ENCODE peak calls at places on chromosomes 3 and 15, in nine cellular contexts. One of them, this sample, is unnamed.

GRCh38 chr3:152683521-152683999 is 151.4 kb upstream of the P2RY1 start:
- DNase-seq in A673: no peak
- DNase-seq in ascending aorta: no peak
- DNase-seq in heart right ventricle: no peak
- DNase-seq in cardiac muscle cell: no peak
- DNase-seq in spleen: no peak
- DNase-seq in foreskin keratinocyte: no peak
- DNase-seq in neural progenitor cell: no peak
- DNase-seq in lung: no peak
- DNase-seq in this sample: no peak

GRCh38 chr3:122572940-122573412 is 4.5 kb upstream of the PARP15 start:
- DNase-seq in spleen: no peak
- DNase-seq in A673: peak
- DNase-seq in foreskin keratinocyte: peak
- DNase-seq in cardiac muscle cell: no peak
- DNase-seq in ascending aorta: no peak
- DNase-seq in neural progenitor cell: peak
- DNase-seq in lung: peak
- DNase-seq in heart right ventricle: no peak
- DNase-seq in this sample: no peak

GRCh38 chr3:171729452-171730334 is 80.6 kb downstream of the PLD1 start:
- DNase-seq in ascending aorta: no peak
- DNase-seq in neural progenitor cell: no peak
- DNase-seq in cardiac muscle cell: no peak
- DNase-seq in spleen: no peak
- DNase-seq in lung: no peak
- DNase-seq in foreskin keratinocyte: no peak
- DNase-seq in heart right ventricle: no peak
- DNase-seq in A673: no peak
- DNase-seq in this sample: no peak

GRCh38 chr15:39969871-39970270 is 36.0 kb downstream of the EIF2AK4 start:
- DNase-seq in lung: peak
- DNase-seq in ascending aorta: no peak
- DNase-seq in foreskin keratinocyte: peak
- DNase-seq in cardiac muscle cell: no peak
- DNase-seq in neural progenitor cell: no peak
- DNase-seq in A673: peak
- DNase-seq in heart right ventricle: peak
- DNase-seq in spleen: no peak
- DNase-seq in this sample: no peak

GRCh38 chr3:78729921-78730320 is 1037.9 kb downstream of the ROBO1 start:
- DNase-seq in cardiac muscle cell: no peak
- DNase-seq in heart right ventricle: no peak
- DNase-seq in ascending aorta: no peak
- DNase-seq in foreskin keratinocyte: no peak
- DNase-seq in neural progenitor cell: no peak
- DNase-seq in lung: no peak
- DNase-seq in A673: no peak
- DNase-seq in spleen: no peak
- DNase-seq in this sample: no peak

GRCh38 chr15:25860885-25861866 is 2.0 kb downstream of the ATP10A start:
- DNase-seq in spleen: no peak
- DNase-seq in cardiac muscle cell: no peak
- DNase-seq in ascending aorta: no peak
- DNase-seq in A673: no peak
- DNase-seq in neural progenitor cell: no peak
- DNase-seq in foreskin keratinocyte: no peak
- DNase-seq in heart right ventricle: no peak
- DNase-seq in lung: no peak
- DNase-seq in this sample: no peak

GRCh38 chr3:151135548-151136337 is 50.3 kb downstream of the MED12L start:
- DNase-seq in spleen: no peak
- DNase-seq in lung: peak
- DNase-seq in cardiac muscle cell: peak
- DNase-seq in ascending aorta: no peak
- DNase-seq in A673: no peak
- DNase-seq in foreskin keratinocyte: no peak
- DNase-seq in heart right ventricle: no peak
- DNase-seq in neural progenitor cell: no peak
- DNase-seq in this sample: no peak

GRCh38 chr3:62084558-62084957 is 288.8 kb downstream of the FEZF2 start:
- DNase-seq in spleen: no peak
- DNase-seq in ascending aorta: no peak
- DNase-seq in heart right ventricle: no peak
- DNase-seq in cardiac muscle cell: no peak
- DNase-seq in A673: no peak
- DNase-seq in neural progenitor cell: no peak
- DNase-seq in foreskin keratinocyte: peak
- DNase-seq in lung: no peak
- DNase-seq in this sample: no peak

GRCh38 chr15:71329041-71329440 is 213.8 kb downstream of the THSD4 start:
- DNase-seq in ascending aorta: peak
- DNase-seq in heart right ventricle: peak
- DNase-seq in cardiac muscle cell: no peak
- DNase-seq in lung: no peak
- DNase-seq in A673: no peak
- DNase-seq in spleen: no peak
- DNase-seq in neural progenitor cell: no peak
- DNase-seq in foreskin keratinocyte: peak
- DNase-seq in this sample: no peak

GRCh38 chr3:179738998-179739397 is 86.2 kb downstream of the USP13 start:
- DNase-seq in neural progenitor cell: no peak
- DNase-seq in spleen: no peak
- DNase-seq in ascending aorta: no peak
- DNase-seq in cardiac muscle cell: no peak
- DNase-seq in lung: no peak
- DNase-seq in foreskin keratinocyte: no peak
- DNase-seq in heart right ventricle: no peak
- DNase-seq in A673: no peak
- DNase-seq in this sample: no peak

GRCh38 chr3:128815318-128816064 is 63.9 kb upstream of the ACAD9 start:
- DNase-seq in foreskin keratinocyte: no peak
- DNase-seq in spleen: no peak
- DNase-seq in neural progenitor cell: no peak
- DNase-seq in cardiac muscle cell: no peak
- DNase-seq in ascending aorta: no peak
- DNase-seq in heart right ventricle: no peak
- DNase-seq in A673: no peak
- DNase-seq in lung: no peak
- DNase-seq in this sample: no peak

GRCh38 chr3:128808672-128809071 is 70.7 kb upstream of the ACAD9 start:
- DNase-seq in A673: no peak
- DNase-seq in neural progenitor cell: no peak
- DNase-seq in cardiac muscle cell: no peak
- DNase-seq in heart right ventricle: no peak
- DNase-seq in spleen: no peak
- DNase-seq in foreskin keratinocyte: no peak
- DNase-seq in ascending aorta: no peak
- DNase-seq in lung: no peak
- DNase-seq in this sample: no peak

GRCh38 chr3:128818186-128818787 is 61.1 kb upstream of the ACAD9 start:
- DNase-seq in neural progenitor cell: no peak
- DNase-seq in ascending aorta: no peak
- DNase-seq in heart right ventricle: no peak
- DNase-seq in cardiac muscle cell: no peak
- DNase-seq in foreskin keratinocyte: no peak
- DNase-seq in A673: no peak
- DNase-seq in lung: no peak
- DNase-seq in spleen: no peak
- DNase-seq in this sample: no peak

GRCh38 chr3:128814514-128815317 is 64.7 kb upstream of the ACAD9 start:
- DNase-seq in cardiac muscle cell: peak
- DNase-seq in A673: no peak
- DNase-seq in ascending aorta: no peak
- DNase-seq in neural progenitor cell: no peak
- DNase-seq in heart right ventricle: peak
- DNase-seq in spleen: no peak
- DNase-seq in lung: no peak
- DNase-seq in foreskin keratinocyte: no peak
- DNase-seq in this sample: no peak

GRCh38 chr3:128813003-128813564 is 66.3 kb upstream of the ACAD9 start:
- DNase-seq in spleen: no peak
- DNase-seq in ascending aorta: no peak
- DNase-seq in neural progenitor cell: no peak
- DNase-seq in foreskin keratinocyte: no peak
- DNase-seq in heart right ventricle: peak
- DNase-seq in lung: no peak
- DNase-seq in A673: no peak
- DNase-seq in cardiac muscle cell: no peak
- DNase-seq in this sample: no peak
- H3K27ac ChIP-seq in spleen: no peak
- H3K27ac ChIP-seq in ascending aorta: no peak
- H3K27ac ChIP-seq in neural progenitor cell: no peak
- H3K27ac ChIP-seq in foreskin keratinocyte: no peak
- H3K27ac ChIP-seq in heart right ventricle: peak
- H3K27ac ChIP-seq in lung: peak
- H3K27ac ChIP-seq in A673: no peak
- H3K27ac ChIP-seq in cardiac muscle cell: peak
- H3K27ac ChIP-seq in this sample: no peak

GRCh38 chr15:73681073-73681472 is 3.1 kb upstream of the CD276 start:
- DNase-seq in heart right ventricle: no peak
- DNase-seq in spleen: no peak
- DNase-seq in lung: no peak
- DNase-seq in neural progenitor cell: no peak
- DNase-seq in cardiac muscle cell: no peak
- DNase-seq in ascending aorta: no peak
- DNase-seq in foreskin keratinocyte: no peak
- DNase-seq in A673: no peak
- DNase-seq in this sample: no peak

GRCh38 chr15:73683624-73684536 is at the start of gene CD276:
- DNase-seq in neural progenitor cell: peak
- DNase-seq in spleen: peak
- DNase-seq in A673: peak
- DNase-seq in heart right ventricle: peak
- DNase-seq in lung: peak
- DNase-seq in foreskin keratinocyte: peak
- DNase-seq in cardiac muscle cell: peak
- DNase-seq in ascending aorta: peak
- DNase-seq in this sample: no peak

GRCh38 chr15:73681856-73682596 is 2.2 kb upstream of the CD276 start:
- DNase-seq in ascending aorta: no peak
- DNase-seq in heart right ventricle: no peak
- DNase-seq in lung: no peak
- DNase-seq in neural progenitor cell: no peak
- DNase-seq in foreskin keratinocyte: no peak
- DNase-seq in A673: no peak
- DNase-seq in spleen: no peak
- DNase-seq in cardiac muscle cell: no peak
- DNase-seq in this sample: no peak

GRCh38 chr15:73682597-73683090 is 1.5 kb upstream of the CD276 start:
- DNase-seq in lung: no peak
- DNase-seq in cardiac muscle cell: no peak
- DNase-seq in foreskin keratinocyte: no peak
- DNase-seq in spleen: no peak
- DNase-seq in heart right ventricle: no peak
- DNase-seq in A673: no peak
- DNase-seq in ascending aorta: no peak
- DNase-seq in neural progenitor cell: no peak
- DNase-seq in this sample: no peak

DNA sequence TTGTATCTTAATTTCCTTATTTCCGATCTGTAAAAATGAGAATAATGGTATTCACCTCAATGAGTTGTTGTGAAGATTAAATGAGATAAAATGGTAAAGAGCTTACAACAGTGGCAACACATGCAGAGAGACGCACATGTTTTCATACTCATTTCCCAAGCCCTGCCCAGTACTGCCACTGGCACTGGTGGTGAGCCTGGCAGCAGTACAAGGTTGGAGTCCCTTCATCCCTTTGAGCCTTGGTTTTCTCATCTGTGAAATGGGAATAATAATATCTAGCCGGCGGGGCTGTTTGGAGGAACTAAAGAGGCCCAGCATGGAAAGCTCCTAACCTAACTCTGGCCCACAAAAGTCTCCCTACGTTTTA is 943 bp upstream of the CD276 start:
- DNase-seq in A673: peak
- DNase-seq in ascending aorta: no peak
- DNase-seq in foreskin keratinocyte: no peak
- DNase-seq in lung: no peak
- DNase-seq in heart right ventricle: no peak
- DNase-seq in spleen: no peak
- DNase-seq in neural progenitor cell: no peak
- DNase-seq in cardiac muscle cell: no peak
- DNase-seq in this sample: no peak
- H3K27ac ChIP-seq in A673: no peak
- H3K27ac ChIP-seq in ascending aorta: peak
- H3K27ac ChIP-seq in foreskin keratinocyte: no peak
- H3K27ac ChIP-seq in lung: peak
- H3K27ac ChIP-seq in heart right ventricle: peak
- H3K27ac ChIP-seq in spleen: no peak
- H3K27ac ChIP-seq in neural progenitor cell: no peak
- H3K27ac ChIP-seq in cardiac muscle cell: peak
- H3K27ac ChIP-seq in this sample: peak

GRCh38 chr3:161823910-161824309 is 327.3 kb downstream of the OTOL1 start:
- DNase-seq in ascending aorta: no peak
- DNase-seq in spleen: no peak
- DNase-seq in heart right ventricle: no peak
- DNase-seq in cardiac muscle cell: no peak
- DNase-seq in A673: no peak
- DNase-seq in foreskin keratinocyte: no peak
- DNase-seq in lung: no peak
- DNase-seq in neural progenitor cell: no peak
- DNase-seq in this sample: no peak

GRCh38 chr3:161818106-161818505 is 321.5 kb downstream of the OTOL1 start:
- DNase-seq in ascending aorta: no peak
- DNase-seq in spleen: no peak
- DNase-seq in cardiac muscle cell: no peak
- DNase-seq in lung: no peak
- DNase-seq in heart right ventricle: no peak
- DNase-seq in neural progenitor cell: peak
- DNase-seq in A673: no peak
- DNase-seq in foreskin keratinocyte: no peak
- DNase-seq in this sample: no peak

DNA sequence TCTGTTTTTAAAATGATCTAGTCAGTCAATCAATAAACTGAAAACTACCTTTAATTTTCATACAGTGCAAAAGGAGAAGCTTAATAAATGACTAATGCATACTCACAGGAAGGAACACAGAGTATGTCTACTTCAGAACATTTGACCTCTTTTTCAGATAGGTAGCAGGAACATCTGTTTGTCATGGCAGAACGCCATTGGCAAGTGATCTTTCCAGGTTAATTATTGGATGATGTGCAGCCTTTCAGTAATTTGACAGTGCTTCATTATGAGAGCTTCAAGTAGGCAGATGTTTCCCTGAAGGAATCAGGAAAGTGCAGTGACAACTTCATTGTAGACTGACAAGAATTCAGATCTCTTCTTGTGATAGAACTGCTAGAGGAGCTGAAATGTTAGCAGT is 325.0 kb downstream of the OTOL1 start:
- DNase-seq in neural progenitor cell: no peak
- DNase-seq in foreskin keratinocyte: no peak
- DNase-seq in ascending aorta: no peak
- DNase-seq in A673: no peak
- DNase-seq in lung: no peak
- DNase-seq in spleen: no peak
- DNase-seq in heart right ventricle: no peak
- DNase-seq in cardiac muscle cell: no peak
- DNase-seq in this sample: no peak
- H3K27ac ChIP-seq in neural progenitor cell: no peak
- H3K27ac ChIP-seq in foreskin keratinocyte: no peak
- H3K27ac ChIP-seq in ascending aorta: no peak
- H3K27ac ChIP-seq in A673: no peak
- H3K27ac ChIP-seq in lung: no peak
- H3K27ac ChIP-seq in spleen: no peak
- H3K27ac ChIP-seq in heart right ventricle: no peak
- H3K27ac ChIP-seq in cardiac muscle cell: no peak
- H3K27ac ChIP-seq in this sample: no peak

GRCh38 chr15:51577907-51578306 is 44.7 kb downstream of the DMXL2 start:
- DNase-seq in neural progenitor cell: no peak
- DNase-seq in lung: no peak
- DNase-seq in foreskin keratinocyte: no peak
- DNase-seq in spleen: no peak
- DNase-seq in heart right ventricle: no peak
- DNase-seq in cardiac muscle cell: no peak
- DNase-seq in A673: no peak
- DNase-seq in ascending aorta: no peak
- DNase-seq in this sample: no peak
- H3K27ac ChIP-seq in neural progenitor cell: no peak
- H3K27ac ChIP-seq in lung: no peak
- H3K27ac ChIP-seq in foreskin keratinocyte: no peak
- H3K27ac ChIP-seq in spleen: peak
- H3K27ac ChIP-seq in heart right ventricle: no peak
- H3K27ac ChIP-seq in cardiac muscle cell: no peak
- H3K27ac ChIP-seq in A673: no peak
- H3K27ac ChIP-seq in ascending aorta: no peak
- H3K27ac ChIP-seq in this sample: no peak

This sample was measured in esophagus muscularis mucosa.